ENCODE peak calls at places on chromosomes 3 and 15, in four cellular contexts. One of them, this sample, is unnamed.
A peak's percentile ranks its signal among the peaks of the same experiment; 100 is the strongest.

GRCh38 chr3:119810018-119810435 is 28.1 kb downstream of the NR1I2 start:
- DNase-seq in H1: no peak
- DNase-seq in HepG2: no peak
- DNase-seq in GM12892: peak; percentile 57
- DNase-seq in this sample: peak; percentile 69

GRCh38 chr3:21484323-21485154 is 266.5 kb downstream of the ZNF385D start:
- DNase-seq in H1: peak; percentile 77
- DNase-seq in HepG2: peak; percentile 29
- DNase-seq in GM12892: no peak
- DNase-seq in this sample: peak; percentile 0

GRCh38 chr15:66835558-66835878 is 133.5 kb downstream of the SMAD6 start:
- DNase-seq in H1: no peak
- DNase-seq in HepG2: no peak
- DNase-seq in GM12892: no peak
- DNase-seq in this sample: no peak

GRCh38 chr3:24242012-24242698 is 252.5 kb downstream of the THRB start:
- DNase-seq in H1: no peak
- DNase-seq in HepG2: no peak
- DNase-seq in GM12892: no peak
- DNase-seq in this sample: no peak

GRCh38 chr15:56981160-56981559 is 62.7 kb downstream of the TCF12 start:
- DNase-seq in H1: no peak
- DNase-seq in HepG2: no peak
- DNase-seq in GM12892: no peak
- DNase-seq in this sample: no peak

GRCh38 chr15:68303134-68303533 is 25.6 kb downstream of the FEM1B start:
- DNase-seq in H1: no peak
- DNase-seq in HepG2: no peak
- DNase-seq in GM12892: no peak
- DNase-seq in this sample: no peak

GRCh38 chr3:33104803-33105202 is 7.9 kb upstream of the GLB1 start:
- DNase-seq in H1: no peak
- DNase-seq in HepG2: no peak
- DNase-seq in GM12892: no peak
- DNase-seq in this sample: no peak

GRCh38 chr15:40010681-40011080 is 28.3 kb downstream of the SRP14 start:
- DNase-seq in H1: no peak
- DNase-seq in HepG2: no peak
- DNase-seq in GM12892: no peak
- DNase-seq in this sample: no peak

GRCh38 chr3:24417730-24418129 is 76.9 kb downstream of the THRB start:
- DNase-seq in H1: no peak
- DNase-seq in HepG2: no peak
- DNase-seq in GM12892: no peak
- DNase-seq in this sample: no peak

GRCh38 chr3:73473578-73474448 is 150.9 kb downstream of the PDZRN3 start:
- DNase-seq in H1: no peak
- DNase-seq in HepG2: no peak
- DNase-seq in GM12892: no peak
- DNase-seq in this sample: no peak

GRCh38 chr15:82398785-82399184 is 30.8 kb upstream of the GOLGA6L9 start:
- DNase-seq in H1: no peak
- DNase-seq in HepG2: no peak
- DNase-seq in GM12892: no peak
- DNase-seq in this sample: no peak

GRCh38 chr3:54817628-54818027 is 110.2 kb downstream of the LRTM1 start:
- DNase-seq in H1: no peak
- DNase-seq in HepG2: no peak
- DNase-seq in GM12892: no peak
- DNase-seq in this sample: no peak

GRCh38 chr3:170690133-170690981 is 104.5 kb upstream of the SLC7A14 start:
- DNase-seq in H1: peak; percentile 88
- DNase-seq in HepG2: peak; percentile 18
- DNase-seq in GM12892: peak; percentile 29
- DNase-seq in this sample: peak; percentile 37

GRCh38 chr15:40002295-40002694 is 36.7 kb downstream of the SRP14 start:
- DNase-seq in H1: no peak
- DNase-seq in HepG2: peak; percentile 99
- DNase-seq in GM12892: no peak
- DNase-seq in this sample: no peak

GRCh38 chr15:41981373-41982132 is 9.2 kb upstream of the EHD4 start:
- DNase-seq in H1: no peak
- DNase-seq in HepG2: no peak
- DNase-seq in GM12892: no peak
- DNase-seq in this sample: no peak

GRCh38 chr3:36461588-36461987 is 81.3 kb downstream of the STAC start:
- DNase-seq in H1: no peak
- DNase-seq in HepG2: no peak
- DNase-seq in GM12892: no peak
- DNase-seq in this sample: no peak

GRCh38 chr3:112604536-112604935 is 36.4 kb downstream of the CCDC80 start:
- DNase-seq in H1: no peak
- DNase-seq in HepG2: no peak
- DNase-seq in GM12892: no peak
- DNase-seq in this sample: no peak

GRCh38 chr3:115022835-115023398 is 124.2 kb downstream of the ZBTB20 start:
- DNase-seq in H1: no peak
- DNase-seq in HepG2: no peak
- DNase-seq in GM12892: no peak
- DNase-seq in this sample: no peak

GRCh38 chr3:10552631-10552943 is 47.2 kb upstream of the ATP2B2 start:
- DNase-seq in H1: peak; percentile 16
- DNase-seq in HepG2: no peak
- DNase-seq in GM12892: no peak
- DNase-seq in this sample: no peak

GRCh38 chr3:159416854-159417253 is 571.8 kb upstream of the IL12A start:
- DNase-seq in H1: no peak
- DNase-seq in HepG2: no peak
- DNase-seq in GM12892: no peak
- DNase-seq in this sample: no peak

GRCh38 chr3:72158639-72159005 is 373.7 kb upstream of the PROK2 start:
- DNase-seq in H1: no peak
- DNase-seq in HepG2: no peak
- DNase-seq in GM12892: no peak
- DNase-seq in this sample: no peak

GRCh38 chr15:76546805-76547204 is 210.2 kb downstream of the ISL2 start:
- DNase-seq in H1: no peak
- DNase-seq in HepG2: no peak
- DNase-seq in GM12892: no peak
- DNase-seq in this sample: no peak

GRCh38 chr3:113194747-113195400 is 16.5 kb upstream of the BOC start:
- DNase-seq in H1: no peak
- DNase-seq in HepG2: no peak
- DNase-seq in GM12892: no peak
- DNase-seq in this sample: no peak

GRCh38 chr3:105906345-105906744 is 37.5 kb upstream of the CBLB start:
- DNase-seq in H1: no peak
- DNase-seq in HepG2: no peak
- DNase-seq in GM12892: no peak
- DNase-seq in this sample: no peak

GRCh38 chr3:129836381-129837056 is 57.0 kb downstream of the TMCC1 start:
- DNase-seq in H1: no peak
- DNase-seq in HepG2: no peak
- DNase-seq in GM12892: no peak
- DNase-seq in this sample: no peak

GRCh38 chr15:67824900-67825879 is at the start of gene SKOR1:
- DNase-seq in H1: peak; percentile 79
- DNase-seq in HepG2: no peak
- DNase-seq in GM12892: no peak
- DNase-seq in this sample: no peak

GRCh38 chr3:11530153-11530721 is 113.5 kb downstream of the VGLL4 start:
- DNase-seq in H1: no peak
- DNase-seq in HepG2: peak; percentile 41
- DNase-seq in GM12892: no peak
- DNase-seq in this sample: no peak

GRCh38 chr3:122948398-122948797 is 79.2 kb downstream of the SEMA5B start:
- DNase-seq in H1: no peak
- DNase-seq in HepG2: peak; percentile 13
- DNase-seq in GM12892: no peak
- DNase-seq in this sample: no peak

DNA sequence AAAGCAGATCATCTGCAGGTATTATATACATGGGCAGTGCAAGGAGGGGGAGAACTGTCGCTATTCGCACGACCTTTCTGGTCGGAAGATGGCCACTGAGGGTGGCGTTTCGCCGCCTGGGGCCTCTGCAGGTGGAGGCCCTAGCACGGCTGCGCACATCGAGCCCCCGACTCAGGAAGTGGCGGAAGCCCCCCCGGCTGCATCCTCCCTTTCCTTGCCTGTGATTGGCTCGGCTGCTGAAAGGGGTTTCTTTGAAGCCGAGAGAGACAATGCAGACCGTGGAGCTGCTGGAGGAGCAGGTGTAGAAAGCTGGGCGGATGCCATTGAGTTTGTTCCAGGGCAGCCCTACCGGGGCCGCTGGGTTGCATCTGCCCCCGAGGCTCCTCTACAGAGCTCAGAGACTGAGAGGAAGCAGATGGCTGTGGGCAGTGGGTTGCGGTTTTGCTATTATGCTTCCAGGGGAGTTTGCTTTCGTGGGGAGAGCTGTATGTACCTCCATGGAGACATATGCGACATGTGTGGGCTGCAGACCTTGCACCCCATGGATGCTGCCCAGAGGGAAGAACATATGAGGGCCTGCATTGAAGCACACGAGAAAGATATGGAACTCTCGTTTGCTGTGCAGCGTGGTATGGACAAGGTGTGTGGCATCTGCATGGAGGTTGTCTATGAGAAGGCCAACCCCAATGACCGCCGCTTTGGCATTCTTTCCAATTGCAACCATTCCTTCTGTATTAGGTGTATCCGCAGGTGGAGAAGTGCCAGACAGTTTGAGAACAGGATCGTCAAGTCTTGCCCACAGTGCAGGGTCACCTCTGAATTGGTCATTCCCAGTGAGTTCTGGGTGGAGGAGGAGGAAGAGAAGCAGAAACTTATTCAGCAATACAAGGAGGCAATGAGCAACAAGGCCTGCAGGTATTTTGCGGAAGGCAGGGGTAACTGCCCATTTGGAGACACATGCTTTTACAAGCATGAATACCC is 886 bp downstream of the MKRN3 start:
- DNase-seq in H1: no peak
- DNase-seq in HepG2: peak; percentile 60
- DNase-seq in GM12892: no peak
- DNase-seq in this sample: no peak
- TF ChIP-seq POLR2A in H1: no peak
- TF ChIP-seq POLR2A in HepG2: peak; percentile 44
- TF ChIP-seq POLR2A in GM12892: no peak
- TF ChIP-seq POLR2A in this sample: no peak

DNA sequence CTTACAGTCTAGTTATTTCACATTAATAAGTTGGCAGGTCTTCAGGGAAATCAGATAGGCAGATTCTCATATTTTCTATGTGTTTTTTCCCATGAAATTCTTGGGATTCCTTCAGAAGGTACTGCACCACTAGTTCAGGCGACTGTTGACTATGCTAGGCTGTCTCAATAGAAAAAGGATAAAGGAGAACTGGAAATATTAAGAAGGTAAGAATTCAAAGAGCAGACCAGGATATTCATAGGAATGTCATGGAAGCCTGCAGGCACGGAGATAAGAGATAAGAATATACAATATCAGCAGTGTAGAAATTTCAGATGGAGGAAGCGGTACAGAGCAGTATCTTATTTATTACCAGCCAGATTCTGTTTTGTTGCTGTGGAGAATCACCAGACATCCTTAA is 432.1 kb upstream of the MDFIC2 start:
- DNase-seq in H1: no peak
- DNase-seq in HepG2: no peak
- DNase-seq in GM12892: no peak
- DNase-seq in this sample: no peak
- TF ChIP-seq TAF1 in H1: no peak
- TF ChIP-seq TAF1 in HepG2: no peak
- TF ChIP-seq TAF1 in GM12892: no peak
- TF ChIP-seq TAF1 in this sample: no peak

GRCh38 chr3:139421459-139421858 is 32.0 kb upstream of the COPB2 start:
- DNase-seq in H1: no peak
- DNase-seq in HepG2: no peak
- DNase-seq in GM12892: no peak
- DNase-seq in this sample: no peak
- TF ChIP-seq POLR2AphosphoS5 in H1: no peak
- TF ChIP-seq POLR2AphosphoS5 in HepG2: no peak
- TF ChIP-seq POLR2AphosphoS5 in GM12892: no peak
- TF ChIP-seq POLR2AphosphoS5 in this sample: no peak

DNA sequence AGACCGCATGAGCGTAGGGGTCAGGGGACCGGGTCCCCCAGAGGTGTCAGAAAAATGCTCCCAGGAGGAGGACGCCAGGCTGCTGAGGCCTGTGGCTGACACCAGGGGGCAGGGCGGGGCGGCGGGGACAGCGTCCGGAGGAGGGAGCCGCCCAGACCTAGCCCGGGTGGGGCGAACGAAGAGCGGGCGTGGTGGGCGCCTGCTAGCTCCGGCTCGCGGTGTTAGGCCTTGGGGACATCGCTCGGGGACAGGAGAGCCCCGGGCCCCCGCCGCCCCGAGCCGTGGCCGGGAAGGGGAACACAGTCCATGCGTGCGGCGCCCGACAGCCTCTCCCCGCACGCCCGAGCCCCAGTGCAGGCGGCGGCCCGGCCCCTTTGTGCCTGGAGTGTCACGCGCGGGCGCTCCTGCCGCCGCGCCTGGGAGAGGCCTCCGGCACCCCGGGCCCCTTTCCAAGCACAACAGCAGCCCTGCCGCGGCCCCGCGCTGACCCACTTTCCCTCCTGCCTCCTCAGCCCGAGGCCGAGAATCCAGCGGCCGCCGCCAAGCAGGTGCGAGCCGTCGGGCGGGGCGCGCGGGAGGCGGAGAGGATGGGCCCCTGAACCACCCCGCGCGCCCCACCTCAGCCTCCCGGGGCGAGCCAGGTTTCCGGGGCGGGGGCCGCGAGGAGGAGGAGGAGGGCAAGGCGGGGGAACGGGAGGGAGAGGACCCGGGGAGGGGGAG is 111.0 kb upstream of the KLF13 start:
- DNase-seq in H1: peak; percentile 91
- DNase-seq in HepG2: peak; percentile 54
- DNase-seq in GM12892: peak; percentile 90
- DNase-seq in this sample: peak; percentile 90
- TF ChIP-seq POLR2A in H1: no peak
- TF ChIP-seq POLR2A in HepG2: peak; percentile 53
- TF ChIP-seq POLR2A in GM12892: peak; percentile 39
- TF ChIP-seq POLR2A in this sample: no peak